ENCODE peak calls at places on chromosomes 3 and 15, in six cellular contexts. One of them, this sample, is unnamed. For H3K27me3, the result is how much of the 10 kb centered on the place peaks cover.

GRCh38 chr3:31624054-31624709 is 91.5 kb downstream of the STT3B start:
- DNase-seq in Panc1: no peak
- DNase-seq in esophagus muscularis mucosa: no peak
- DNase-seq in adipocyte: no peak
- DNase-seq in osteoblast: no peak
- DNase-seq in fibroblast of lung: no peak
- DNase-seq in this sample: no peak

GRCh38 chr15:62895905-62896316 is 146.6 kb upstream of the TPM1 start:
- DNase-seq in fibroblast of lung: peak
- DNase-seq in osteoblast: no peak
- DNase-seq in adipocyte: peak
- DNase-seq in Panc1: peak
- DNase-seq in esophagus muscularis mucosa: no peak
- DNase-seq in this sample: no peak

GRCh38 chr15:60557157-60557556 is 78.2 kb upstream of the ICE2 start:
- DNase-seq in Panc1: no peak
- DNase-seq in osteoblast: no peak
- DNase-seq in adipocyte: no peak
- DNase-seq in esophagus muscularis mucosa: no peak
- DNase-seq in fibroblast of lung: no peak
- DNase-seq in this sample: no peak

GRCh38 chr3:182465301-182466185 is 327.8 kb upstream of the ATP11B start:
- DNase-seq in fibroblast of lung: no peak
- DNase-seq in adipocyte: no peak
- DNase-seq in osteoblast: no peak
- DNase-seq in Panc1: no peak
- DNase-seq in esophagus muscularis mucosa: no peak
- DNase-seq in this sample: peak

GRCh38 chr3:131036200-131036816 is 9.6 kb downstream of the NEK11 start:
- DNase-seq in osteoblast: peak
- DNase-seq in fibroblast of lung: peak
- DNase-seq in adipocyte: peak
- DNase-seq in Panc1: no peak
- DNase-seq in esophagus muscularis mucosa: no peak
- DNase-seq in this sample: peak

GRCh38 chr3:175857666-175858270 is 998.6 kb downstream of the NAALADL2 start:
- DNase-seq in esophagus muscularis mucosa: no peak
- DNase-seq in Panc1: no peak
- DNase-seq in adipocyte: no peak
- DNase-seq in fibroblast of lung: no peak
- DNase-seq in osteoblast: no peak
- DNase-seq in this sample: no peak

GRCh38 chr15:56678562-56678961 is 54.7 kb downstream of the ZNF280D start:
- DNase-seq in osteoblast: no peak
- DNase-seq in fibroblast of lung: no peak
- DNase-seq in Panc1: no peak
- DNase-seq in adipocyte: no peak
- DNase-seq in esophagus muscularis mucosa: no peak
- DNase-seq in this sample: no peak

GRCh38 chr3:113659996-113660395 is 36.4 kb downstream of the USF3 start:
- DNase-seq in esophagus muscularis mucosa: no peak
- DNase-seq in osteoblast: no peak
- DNase-seq in fibroblast of lung: no peak
- DNase-seq in Panc1: no peak
- DNase-seq in adipocyte: no peak
- DNase-seq in this sample: no peak

GRCh38 chr15:57969355-57969754 is 96.2 kb downstream of the ALDH1A2 start:
- DNase-seq in esophagus muscularis mucosa: no peak
- DNase-seq in Panc1: no peak
- DNase-seq in fibroblast of lung: peak
- DNase-seq in adipocyte: no peak
- DNase-seq in osteoblast: no peak
- DNase-seq in this sample: no peak

GRCh38 chr15:87365221-87365620 is 891.3 kb downstream of the NTRK3 start:
- DNase-seq in Panc1: no peak
- DNase-seq in osteoblast: peak
- DNase-seq in fibroblast of lung: peak
- DNase-seq in esophagus muscularis mucosa: no peak
- DNase-seq in adipocyte: peak
- DNase-seq in this sample: peak

GRCh38 chr15:88911766-88912118 is 1.4 kb downstream of the MFGE8 start:
- DNase-seq in esophagus muscularis mucosa: no peak
- DNase-seq in Panc1: no peak
- DNase-seq in osteoblast: peak
- DNase-seq in adipocyte: peak
- DNase-seq in fibroblast of lung: no peak
- DNase-seq in this sample: no peak

GRCh38 chr3:124812291-124813265 is 74.6 kb downstream of the ITGB5 start:
- DNase-seq in osteoblast: peak
- DNase-seq in Panc1: peak
- DNase-seq in esophagus muscularis mucosa: peak
- DNase-seq in fibroblast of lung: peak
- DNase-seq in adipocyte: peak
- DNase-seq in this sample: peak

GRCh38 chr3:10023587-10024310 is 2.5 kb upstream of the FANCD2 start:
- DNase-seq in fibroblast of lung: peak
- DNase-seq in adipocyte: peak
- DNase-seq in Panc1: no peak
- DNase-seq in osteoblast: peak
- DNase-seq in esophagus muscularis mucosa: no peak
- DNase-seq in this sample: no peak

GRCh38 chr3:110608566-110608965 is 463.1 kb upstream of the NECTIN3 start:
- DNase-seq in Panc1: no peak
- DNase-seq in osteoblast: no peak
- DNase-seq in fibroblast of lung: peak
- DNase-seq in esophagus muscularis mucosa: no peak
- DNase-seq in adipocyte: peak
- DNase-seq in this sample: peak

GRCh38 chr3:196227629-196228493 is 11.5 kb downstream of the SLC51A start:
- DNase-seq in esophagus muscularis mucosa: no peak
- DNase-seq in fibroblast of lung: peak
- DNase-seq in adipocyte: peak
- DNase-seq in osteoblast: peak
- DNase-seq in Panc1: no peak
- DNase-seq in this sample: no peak

DNA sequence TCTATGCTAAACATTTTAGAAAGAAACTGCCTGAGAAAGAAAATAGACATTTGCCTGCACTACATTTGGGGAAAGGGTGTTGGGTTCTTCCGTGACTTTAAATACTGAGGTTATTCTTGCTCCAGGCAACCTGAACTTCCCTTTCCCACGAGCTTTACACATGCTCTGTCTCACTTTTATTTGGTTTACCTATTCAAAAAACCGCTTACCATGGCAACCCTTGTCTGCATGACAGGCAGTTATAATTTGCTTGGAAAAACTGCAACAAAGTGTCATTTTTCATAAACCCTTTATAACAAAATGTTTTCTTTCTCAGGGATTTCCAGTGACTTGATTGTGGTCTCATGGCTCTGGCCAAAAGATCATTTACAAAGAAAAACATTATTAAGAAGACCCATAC is 416.3 kb upstream of the MEIS2 start:
- DNase-seq in Panc1: no peak
- DNase-seq in fibroblast of lung: no peak
- DNase-seq in osteoblast: no peak
- DNase-seq in esophagus muscularis mucosa: no peak
- DNase-seq in adipocyte: no peak
- DNase-seq in this sample: no peak
- H3K4me3 ChIP-seq in Panc1: no peak
- H3K4me3 ChIP-seq in fibroblast of lung: no peak
- H3K4me3 ChIP-seq in osteoblast: no peak
- H3K4me3 ChIP-seq in esophagus muscularis mucosa: no peak
- H3K4me3 ChIP-seq in adipocyte: no peak
- H3K4me3 ChIP-seq in this sample: no peak

GRCh38 chr3:61560452-61561373 is 658 bp upstream of the PTPRG start:
- DNase-seq in fibroblast of lung: peak
- DNase-seq in adipocyte: peak
- DNase-seq in osteoblast: peak
- DNase-seq in esophagus muscularis mucosa: peak
- DNase-seq in Panc1: no peak
- DNase-seq in this sample: peak
- H3K27me3 ChIP-seq in fibroblast of lung: under half
- H3K27me3 ChIP-seq in adipocyte: under half
- H3K27me3 ChIP-seq in osteoblast: under half
- H3K27me3 ChIP-seq in esophagus muscularis mucosa: under half
- H3K27me3 ChIP-seq in Panc1: under half
- H3K27me3 ChIP-seq in this sample: under half

GRCh38 chr3:101781166-101781565 is 2.2 kb downstream of the NXPE3 start:
- DNase-seq in fibroblast of lung: peak
- DNase-seq in esophagus muscularis mucosa: no peak
- DNase-seq in osteoblast: no peak
- DNase-seq in Panc1: no peak
- DNase-seq in adipocyte: peak
- DNase-seq in this sample: peak

GRCh38 chr3:101778385-101779046 is 495 bp upstream of the NXPE3 start:
- DNase-seq in adipocyte: no peak
- DNase-seq in fibroblast of lung: no peak
- DNase-seq in Panc1: peak
- DNase-seq in osteoblast: no peak
- DNase-seq in esophagus muscularis mucosa: no peak
- DNase-seq in this sample: no peak

GRCh38 chr3:101779047-101779807 is at the start of gene NXPE3:
- DNase-seq in adipocyte: peak
- DNase-seq in esophagus muscularis mucosa: peak
- DNase-seq in osteoblast: peak
- DNase-seq in fibroblast of lung: peak
- DNase-seq in Panc1: peak
- DNase-seq in this sample: peak

GRCh38 chr3:101779808-101780366 is 876 bp downstream of the NXPE3 start:
- DNase-seq in esophagus muscularis mucosa: no peak
- DNase-seq in fibroblast of lung: peak
- DNase-seq in Panc1: peak
- DNase-seq in osteoblast: no peak
- DNase-seq in adipocyte: peak
- DNase-seq in this sample: no peak

DNA sequence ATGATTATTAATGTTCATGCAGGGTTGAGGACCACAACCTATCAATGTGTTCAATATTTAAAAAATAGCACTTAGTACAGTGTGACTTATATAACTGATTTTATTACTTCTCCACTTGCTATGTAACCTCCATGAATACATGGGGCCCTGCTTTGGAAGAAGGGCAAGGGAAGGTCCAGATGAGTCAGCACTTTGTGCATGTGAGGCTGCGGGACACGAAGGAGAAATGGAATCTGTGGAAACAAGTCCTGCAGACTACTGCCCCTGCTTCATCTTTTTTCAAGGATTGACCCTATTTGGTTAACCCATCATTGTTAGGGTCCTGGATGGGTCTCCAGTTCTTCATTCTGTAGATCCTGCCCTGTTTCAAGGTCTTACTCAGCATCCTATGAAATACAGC is 1.6 kb downstream of the NXPE3 start:
- DNase-seq in Panc1: peak
- DNase-seq in fibroblast of lung: peak
- DNase-seq in osteoblast: peak
- DNase-seq in adipocyte: peak
- DNase-seq in esophagus muscularis mucosa: no peak
- DNase-seq in this sample: peak
- H3K4me3 ChIP-seq in Panc1: peak
- H3K4me3 ChIP-seq in fibroblast of lung: peak
- H3K4me3 ChIP-seq in osteoblast: peak
- H3K4me3 ChIP-seq in adipocyte: peak
- H3K4me3 ChIP-seq in esophagus muscularis mucosa: peak
- H3K4me3 ChIP-seq in this sample: peak

DNA sequence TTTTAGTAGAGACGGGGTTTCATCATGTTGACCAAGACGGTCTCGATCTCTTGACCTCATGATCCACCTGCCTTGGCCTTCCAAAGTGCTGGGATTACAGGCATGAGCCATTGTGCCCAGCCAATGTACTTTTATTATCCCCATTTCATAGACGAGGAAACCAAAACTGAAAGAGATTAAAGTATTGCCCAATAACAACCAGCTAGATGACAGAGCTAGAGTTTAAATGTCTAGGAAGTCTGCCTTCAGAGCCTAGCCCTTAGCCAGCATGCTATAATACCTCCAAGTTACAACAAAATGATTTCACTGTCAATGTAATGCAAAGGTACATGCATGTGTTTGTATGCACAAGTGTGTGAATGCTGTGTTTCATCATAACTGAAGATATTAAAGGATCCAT is 389.4 kb upstream of the RBMS3 start:
- DNase-seq in esophagus muscularis mucosa: no peak
- DNase-seq in fibroblast of lung: no peak
- DNase-seq in Panc1: no peak
- DNase-seq in osteoblast: no peak
- DNase-seq in adipocyte: no peak
- DNase-seq in this sample: no peak
- H3K27me3 ChIP-seq in esophagus muscularis mucosa: under half
- H3K27me3 ChIP-seq in fibroblast of lung: under half
- H3K27me3 ChIP-seq in Panc1: under half
- H3K27me3 ChIP-seq in osteoblast: under half
- H3K27me3 ChIP-seq in adipocyte: under half
- H3K27me3 ChIP-seq in this sample: under half

GRCh38 chr3:193945126-193945525 is 190.8 kb upstream of the HES1 start:
- DNase-seq in fibroblast of lung: no peak
- DNase-seq in adipocyte: no peak
- DNase-seq in Panc1: no peak
- DNase-seq in esophagus muscularis mucosa: no peak
- DNase-seq in osteoblast: no peak
- DNase-seq in this sample: no peak
- H3K4me3 ChIP-seq in fibroblast of lung: no peak
- H3K4me3 ChIP-seq in adipocyte: no peak
- H3K4me3 ChIP-seq in Panc1: no peak
- H3K4me3 ChIP-seq in esophagus muscularis mucosa: no peak
- H3K4me3 ChIP-seq in osteoblast: no peak
- H3K4me3 ChIP-seq in this sample: no peak

GRCh38 chr15:37104413-37105392 is 4.4 kb upstream of the MEIS2 start:
- DNase-seq in fibroblast of lung: no peak
- DNase-seq in Panc1: no peak
- DNase-seq in osteoblast: no peak
- DNase-seq in esophagus muscularis mucosa: no peak
- DNase-seq in adipocyte: no peak
- DNase-seq in this sample: no peak
- H3K27me3 ChIP-seq in fibroblast of lung: under half
- H3K27me3 ChIP-seq in Panc1: under half
- H3K27me3 ChIP-seq in osteoblast: under half
- H3K27me3 ChIP-seq in esophagus muscularis mucosa: under half
- H3K27me3 ChIP-seq in adipocyte: under half
- H3K27me3 ChIP-seq in this sample: under half